ENCODE peak calls at places on chromosome 4, in nine cellular contexts. L is breast epithelium; X is naive thymus-derived CD4-positive, alpha-beta T cell; D is ovary; M is CD8-positive, alpha-beta T cell; I is upper lobe of right lung; U is psoas muscle; N is adrenal gland; H is fibroblast of lung. P is an unnamed sample. For H3K9me3, H3K27me3 and H3K4me1, the result is how much of the 10 kb centered on the place peaks cover.

GRCh38 chr4:155529197-155529596 is 137.5 kb upstream of the GUCY1A1 start:
- DNase-seq in M (no peak), U (no peak), L (no peak), D (no peak), N (no peak), I (no peak), H (peak), X (no peak), P (no peak)

GRCh38 chr4:89558147-89558546 is 250.5 kb upstream of the GPRIN3 start:
- DNase-seq in L (no peak), M (no peak), I (no peak), H (no peak), D (no peak), N (no peak), U (no peak), X (no peak), P (no peak)

GRCh38 chr4:54837576-54838140 is 179.9 kb downstream of the KIT start:
- DNase-seq in D (no peak), L (peak), H (no peak), N (no peak), X (no peak), I (no peak), M (no peak), U (no peak), P (no peak)

GRCh38 chr4:141022221-141022760 is 111.0 kb downstream of the RNF150 start:
- DNase-seq in X (no peak), U (no peak), L (no peak), N (no peak), H (no peak), D (no peak), M (no peak), I (no peak), P (no peak)

GRCh38 chr4:158914178-158914577 is 145.4 kb downstream of the FNIP2 start:
- DNase-seq in L (no peak), D (no peak), U (no peak), N (no peak), I (no peak), M (no peak), H (peak), X (no peak), P (no peak)

GRCh38 chr4:18388029-18388428 is 366.5 kb upstream of the LCORL start:
- DNase-seq in U (no peak), N (no peak), M (no peak), L (no peak), H (no peak), X (no peak), D (no peak), I (no peak), P (no peak)

GRCh38 chr4:137310593-137311490 is 221.5 kb downstream of the PCDH18 start:
- DNase-seq in N (no peak), H (peak), L (no peak), I (no peak), D (no peak), M (no peak), X (no peak), U (no peak), P (no peak)

GRCh38 chr4:92255920-92256244 is 47.9 kb upstream of the GRID2 start:
- DNase-seq in N (no peak), I (no peak), X (no peak), H (no peak), L (no peak), D (no peak), M (no peak), U (no peak), P (no peak)

GRCh38 chr4:8182858-8183725 is 16.0 kb upstream of the SH3TC1 start:
- DNase-seq in X (no peak), N (peak), H (peak), I (peak), M (no peak), L (peak), D (peak), U (peak), P (peak)

GRCh38 chr4:130125468-130125867 is 1029.5 kb downstream of the C4orf33 start:
- DNase-seq in U (no peak), D (no peak), H (peak), I (no peak), X (no peak), L (no peak), N (no peak), M (no peak), P (no peak)

GRCh38 chr4:136562842-136563241 is 969.5 kb downstream of the PCDH18 start:
- DNase-seq in M (no peak), D (no peak), X (no peak), N (no peak), L (no peak), I (no peak), U (no peak), H (peak), P (no peak)

GRCh38 chr4:109186458-109186945 is 116.0 kb downstream of the COL25A1 start:
- DNase-seq in U (no peak), D (no peak), L (no peak), H (no peak), X (no peak), N (no peak), M (no peak), I (no peak), P (no peak)

GRCh38 chr4:3640587-3640962 is 108.4 kb upstream of the LRPAP1 start:
- DNase-seq in X (no peak), H (peak), U (peak), N (peak), L (no peak), M (no peak), I (no peak), D (no peak), P (no peak)

GRCh38 chr4:113080050-113080449 is 30.6 kb downstream of the ANK2 start:
- DNase-seq in X (no peak), H (peak), M (no peak), D (no peak), L (no peak), U (no peak), N (no peak), I (no peak), P (no peak)

GRCh38 chr4:92304073-92304472 is 307 bp downstream of the GRID2 start:
- DNase-seq in U (peak), D (no peak), X (no peak), H (no peak), N (no peak), I (no peak), M (no peak), L (no peak), P (no peak)

GRCh38 chr4:41822326-41822725 is 73.8 kb upstream of the PHOX2B start:
- DNase-seq in L (no peak), X (no peak), M (no peak), U (no peak), H (no peak), N (no peak), I (no peak), D (no peak), P (no peak)

GRCh38 chr4:115675721-115676120 is 562.3 kb upstream of the NDST4 start:
- DNase-seq in N (no peak), M (no peak), U (no peak), H (peak), I (no peak), X (no peak), L (no peak), D (no peak), P (no peak)

GRCh38 chr4:130192787-130193186 is 1096.8 kb downstream of the C4orf33 start:
- DNase-seq in I (no peak), X (no peak), M (no peak), D (no peak), U (no peak), L (no peak), H (no peak), N (no peak), P (no peak)

GRCh38 chr4:9870165-9870564 is 88.7 kb downstream of the DRD5 start:
- DNase-seq in N (no peak), M (no peak), I (no peak), U (no peak), H (no peak), D (no peak), L (no peak), X (no peak), P (no peak)

GRCh38 chr4:2837904-2838496 is 5.6 kb upstream of the ADD1 start:
- DNase-seq in N (peak), X (peak), I (peak), M (peak), U (no peak), D (peak), L (no peak), H (peak), P (peak)

GRCh38 chr4:3192827-3193226 is 56.1 kb upstream of the MSANTD1 start:
- DNase-seq in L (no peak), M (no peak), N (no peak), D (no peak), X (no peak), U (no peak), H (no peak), I (no peak), P (no peak)

GRCh38 chr4:159384619-159385018 is 281.7 kb downstream of the RAPGEF2 start:
- DNase-seq in L (no peak), D (no peak), X (no peak), M (no peak), U (no peak), I (no peak), H (no peak), N (no peak), P (no peak)

GRCh38 chr4:98996056-98996941 is 778 bp downstream of the METAP1 start:
- DNase-seq in D (peak), H (peak), X (no peak), U (no peak), L (no peak), I (no peak), M (peak), N (peak), P (no peak)

GRCh38 chr4:65046496-65047101 is 623.7 kb downstream of the EPHA5 start:
- DNase-seq in M (no peak), L (no peak), H (peak), N (no peak), D (no peak), I (no peak), U (no peak), X (no peak), P (no peak)

GRCh38 chr4:111671756-111672155 is 473.5 kb upstream of the FAM241A start:
- DNase-seq in D (no peak), H (no peak), N (no peak), I (no peak), U (no peak), X (no peak), M (no peak), L (no peak), P (no peak)

GRCh38 chr4:108543359-108543968 is 76.9 kb upstream of the RPL34 start:
- DNase-seq in M (no peak), X (no peak), H (no peak), U (no peak), N (no peak), I (no peak), L (no peak), D (no peak), P (no peak)

GRCh38 chr4:42397635-42398447 is 553 bp downstream of the SHISA3 start:
- DNase-seq in L (no peak), U (peak), X (no peak), H (peak), M (no peak), N (peak), I (no peak), D (no peak), P (no peak)

GRCh38 chr4:141388483-141388882 is 167.8 kb downstream of the ZNF330 start:
- DNase-seq in M (no peak), X (no peak), U (no peak), D (no peak), N (no peak), I (no peak), H (peak), L (no peak), P (no peak)

GRCh38 chr4:39446842-39447573 is 11.7 kb downstream of the RPL9 start:
- DNase-seq in M (peak), N (peak), L (peak), X (no peak), U (peak), I (peak), H (peak), D (peak), P (peak)

GRCh38 chr4:25677943-25678342 is 22.3 kb downstream of the SLC34A2 start:
- DNase-seq in D (no peak), H (no peak), M (no peak), L (no peak), I (no peak), U (no peak), X (no peak), N (no peak), P (no peak)

GRCh38 chr4:126209117-126209516 is 894.4 kb downstream of the FAT4 start:
- DNase-seq in N (no peak), D (no peak), M (no peak), I (no peak), L (no peak), U (no peak), H (no peak), X (no peak), P (no peak)

GRCh38 chr4:159937595-159937994 is 834.7 kb downstream of the RAPGEF2 start:
- DNase-seq in D (no peak), N (no peak), I (no peak), M (no peak), H (peak), L (no peak), U (no peak), X (no peak), P (no peak)

GRCh38 chr4:92501456-92501855 is 197.7 kb downstream of the GRID2 start:
- DNase-seq in D (no peak), H (no peak), M (no peak), U (no peak), X (no peak), N (no peak), I (no peak), L (no peak), P (no peak)

GRCh38 chr4:90159193-90159592 is 32.0 kb downstream of the CCSER1 start:
- DNase-seq in N (no peak), X (no peak), M (no peak), H (peak), L (no peak), I (no peak), U (no peak), D (no peak), P (no peak)

GRCh38 chr4:100497729-100498250 is 20.0 kb downstream of the EMCN start:
- DNase-seq in N (no peak), U (no peak), L (no peak), M (no peak), H (peak), D (no peak), I (no peak), X (no peak), P (no peak)

GRCh38 chr4:71545168-71545567 is 206.3 kb downstream of the SLC4A4 start:
- DNase-seq in D (no peak), N (no peak), I (no peak), H (peak), X (no peak), L (no peak), U (no peak), M (no peak), P (no peak)

GRCh38 chr4:52588097-52588496 is 71.0 kb downstream of the USP46 start:
- DNase-seq in M (no peak), H (peak), I (no peak), U (peak), D (peak), X (peak), L (no peak), N (peak), P (no peak)

GRCh38 chr4:152283806-152284470 is 252.0 kb downstream of the FBXW7 start:
- DNase-seq in H (peak), D (no peak), X (no peak), M (no peak), L (no peak), U (no peak), N (no peak), I (no peak), P (no peak)

GRCh38 chr4:108117473-108118182 is 51.1 kb downstream of the LEF1 start:
- DNase-seq in I (no peak), M (no peak), H (peak), U (peak), L (no peak), X (no peak), N (peak), D (no peak), P (no peak)

DNA sequence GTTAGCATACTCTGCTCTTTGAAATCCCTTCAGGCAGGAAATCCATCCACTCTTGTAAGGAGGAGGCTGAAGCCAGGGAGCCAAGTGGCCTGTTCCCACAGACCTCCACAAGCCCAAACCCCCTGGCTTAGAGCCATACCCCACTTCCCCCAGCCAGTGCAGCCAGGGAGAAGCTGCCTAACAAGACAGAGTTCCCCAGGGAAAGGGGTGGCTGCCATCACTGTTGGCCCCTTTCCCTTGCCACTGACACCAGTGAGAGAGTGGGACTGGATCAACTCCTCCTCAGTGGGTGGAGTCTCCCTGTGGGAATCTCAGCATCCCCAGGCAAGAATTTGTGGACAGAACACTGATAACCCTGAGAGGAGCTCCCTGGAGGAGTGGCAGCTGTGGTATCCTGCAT is 389.4 kb downstream of the PABPC4L start:
- DNase-seq in X (no peak), L (no peak), I (no peak), N (no peak), D (no peak), M (no peak), H (no peak), U (no peak), P (no peak)
- H3K9me3 ChIP-seq in X (under half), L (under half), I (under half), N (under half), D (under half), M (under half), H (under half), U (under half), P (under half)

DNA sequence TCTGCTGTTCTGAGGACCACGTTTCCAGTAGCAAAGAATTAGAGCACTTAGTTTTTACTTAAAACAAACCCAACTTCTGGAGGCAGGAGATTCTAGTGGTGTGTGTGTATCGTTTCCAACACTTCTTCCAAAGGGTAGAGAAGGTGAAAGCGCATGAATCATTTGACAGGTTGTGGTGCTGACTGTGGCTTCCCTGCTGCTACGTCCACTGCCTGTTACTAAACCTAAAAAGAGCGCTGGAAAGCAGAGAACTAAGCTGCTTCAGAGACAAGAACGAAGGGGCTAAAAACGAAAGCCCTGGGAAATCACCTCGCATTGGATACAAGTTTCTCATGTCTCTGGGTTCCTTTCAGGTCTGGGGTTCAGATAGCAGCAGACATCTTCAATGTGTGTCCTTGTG is 4.6 kb upstream of the HELT start:
- DNase-seq in M (no peak), I (no peak), N (no peak), D (no peak), L (no peak), H (no peak), X (no peak), U (no peak), P (no peak)
- H3K27me3 ChIP-seq in M (under half), I (half or more), N (under half), D (under half), L (half or more), H (under half), X (under half), U (half or more), P (under half)

DNA sequence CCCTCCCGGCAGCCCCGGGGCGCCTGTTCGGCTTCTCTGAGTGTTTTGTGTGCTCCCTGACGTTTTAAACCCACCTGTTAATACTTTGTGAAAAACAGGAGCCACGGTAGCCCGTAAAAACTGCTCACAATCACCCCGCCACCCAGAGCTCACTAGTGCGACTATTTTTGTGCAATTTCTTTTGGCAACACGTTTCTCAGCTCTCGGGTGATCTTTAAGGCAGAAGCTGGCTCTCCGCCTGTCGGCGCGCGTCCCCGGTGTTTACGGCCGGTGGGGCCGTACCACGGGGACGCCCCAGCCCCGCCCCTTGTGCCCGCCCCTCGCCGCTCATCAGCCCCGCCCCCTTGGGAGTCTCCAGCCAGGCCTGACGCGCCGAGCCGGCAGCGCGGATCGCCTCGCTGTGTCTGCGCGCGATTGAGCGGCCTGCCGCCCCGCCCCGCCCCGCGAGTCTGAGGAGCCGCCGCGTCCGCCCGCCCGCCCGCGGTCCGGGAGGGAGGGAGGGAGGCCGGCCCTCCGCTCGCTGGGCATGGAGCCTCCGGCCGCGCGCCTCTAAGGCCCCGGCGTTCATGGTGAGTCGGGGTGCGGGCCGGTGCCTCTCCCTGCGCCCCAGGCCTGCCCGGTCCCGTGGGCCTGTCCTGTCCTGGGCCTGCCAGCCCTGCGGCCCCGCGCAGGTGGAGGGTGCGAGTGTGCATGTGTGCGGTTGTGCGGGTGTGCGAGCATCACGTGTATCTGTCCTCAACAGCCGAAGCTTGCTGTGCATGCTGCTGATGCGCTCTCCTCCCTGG is 56.2 kb upstream of the TADA2B start:
- DNase-seq in I (peak), L (peak), N (peak), U (peak), X (peak), D (peak), H (peak), M (peak), P (peak)
- H3K4me1 ChIP-seq in I (half or more), L (under half), N (half or more), U (half or more), X (under half), D (under half), H (under half), M (half or more), P (under half)

DNA sequence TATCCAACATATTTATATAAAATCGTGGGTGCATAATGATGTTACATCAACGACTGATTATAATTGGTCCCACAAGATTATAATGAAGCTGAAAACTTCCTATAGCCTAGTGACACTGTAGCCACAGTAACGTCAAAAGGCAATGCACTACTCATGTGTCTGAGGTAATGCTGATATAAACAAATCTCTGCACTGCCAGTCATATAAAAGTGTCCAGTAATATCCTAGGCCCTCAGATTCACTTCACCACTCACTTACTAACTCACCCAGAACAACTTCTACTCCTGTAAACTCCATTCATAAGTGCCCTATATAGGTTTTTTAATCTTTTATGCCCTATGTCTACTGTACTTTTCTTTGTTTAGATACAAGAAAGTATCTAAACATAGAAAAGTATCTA is 18.8 kb downstream of the FRYL start:
- DNase-seq in N (no peak), L (no peak), M (no peak), U (no peak), X (no peak), D (no peak), H (no peak), I (no peak), P (no peak)
- H3K9me3 ChIP-seq in N (under half), L (under half), M (under half), U (under half), X (under half), D (under half), H (under half), I (under half), P (under half)

GRCh38 chr4:1399508-1400190 is 6.6 kb downstream of the NKX1-1 start:
- DNase-seq in X (no peak), H (no peak), I (peak), U (peak), N (no peak), D (no peak), M (no peak), L (no peak), P (no peak)

GRCh38 chr4:1401409-1402020 is 4.7 kb downstream of the NKX1-1 start:
- DNase-seq in D (no peak), I (peak), H (no peak), L (no peak), M (no peak), X (no peak), N (no peak), U (peak), P (no peak)

GRCh38 chr4:1400191-1400805 is 5.9 kb downstream of the NKX1-1 start:
- DNase-seq in L (no peak), M (no peak), U (no peak), I (peak), D (no peak), X (no peak), H (no peak), N (no peak), P (no peak)

GRCh38 chr4:1402021-1402515 is 4.2 kb downstream of the NKX1-1 start:
- DNase-seq in N (no peak), D (no peak), X (no peak), L (no peak), U (no peak), I (peak), M (no peak), H (no peak), P (no peak)

GRCh38 chr4:1400861-1401408 is 5.3 kb downstream of the NKX1-1 start:
- DNase-seq in N (no peak), U (peak), D (no peak), L (no peak), M (no peak), I (peak), H (no peak), X (no peak), P (no peak)
- H3K27me3 ChIP-seq in N (half or more), U (half or more), D (under half), L (half or more), M (under half), I (half or more), H (under half), X (under half), P (under half)

P was measured in right atrium auricular region.